ENCODE peak calls at places on chromosome 15, in five cellular contexts. R, B, P, L and V are unnamed samples.

GRCh38 chr15:60626051-60626450 is 147.1 kb upstream of the ICE2 start:
- DNase-seq in R (no peak), B (no peak), L (no peak), P (no peak), V (no peak)

GRCh38 chr15:82048809-82049208 is 3.0 kb upstream of the MEX3B start:
- DNase-seq in B (no peak), L (no peak), P (no peak), R (no peak), V (no peak)

GRCh38 chr15:94924971-94925593 is 693.7 kb downstream of the MCTP2 start:
- DNase-seq in B (no peak), P (no peak), R (no peak), L (no peak), V (no peak)

GRCh38 chr15:58065445-58066041 is at the start of gene ALDH1A2:
- DNase-seq in P (peak; percentile 74), L (peak; percentile 25), R (no peak), B (no peak), V (no peak)

GRCh38 chr15:26355671-26356070 is 417.2 kb downstream of the GABRB3 start:
- DNase-seq in P (no peak), B (no peak), R (no peak), L (no peak), V (no peak)

GRCh38 chr15:37397266-37398022 is 297.1 kb upstream of the MEIS2 start:
- DNase-seq in P (no peak), B (no peak), L (no peak), R (no peak), V (no peak)

GRCh38 chr15:38072507-38073277 is 138.3 kb downstream of the TMCO5A start:
- DNase-seq in P (no peak), R (peak; percentile 76), L (peak; percentile 69), B (peak; percentile 75), V (peak; percentile 78)

GRCh38 chr15:89406756-89407650 is 72.4 kb upstream of the POLG start:
- DNase-seq in B (no peak), P (no peak), R (no peak), L (no peak), V (no peak)

GRCh38 chr15:71109130-71109529 is 6.1 kb upstream of the THSD4 start:
- DNase-seq in R (no peak), P (no peak), B (no peak), L (no peak), V (no peak)

GRCh38 chr15:91348812-91349500 is 248.9 kb downstream of the SV2B start:
- DNase-seq in P (no peak), B (no peak), R (no peak), L (no peak), V (no peak)

GRCh38 chr15:68580026-68580882 is 1.5 kb downstream of the CORO2B start:
- DNase-seq in L (no peak), P (no peak), R (no peak), B (no peak), V (no peak)

GRCh38 chr15:41945701-41946100 is 26.7 kb downstream of the EHD4 start:
- DNase-seq in P (no peak), R (no peak), B (no peak), L (no peak), V (no peak)

GRCh38 chr15:61524091-61524490 is 295.0 kb upstream of the RORA start:
- DNase-seq in P (no peak), L (no peak), R (no peak), B (no peak), V (no peak)

GRCh38 chr15:95995375-95996168 is 334.9 kb upstream of the NR2F2 start:
- DNase-seq in L (no peak), R (no peak), B (no peak), P (no peak), V (no peak)

GRCh38 chr15:81540909-81541308 is 166.9 kb upstream of the TMC3 start:
- DNase-seq in B (no peak), R (no peak), P (no peak), L (no peak), V (no peak)

GRCh38 chr15:40516322-40516721 is 45.5 kb downstream of the CHST14 start:
- DNase-seq in P (no peak), R (no peak), L (no peak), B (no peak), V (no peak)

GRCh38 chr15:91522609-91523332 is 330.7 kb upstream of the SLCO3A1 start:
- DNase-seq in B (no peak), L (no peak), R (no peak), P (no peak), V (no peak)

GRCh38 chr15:97522362-97522761 is 438.1 kb upstream of the ARRDC4 start:
- DNase-seq in L (no peak), P (no peak), B (no peak), R (no peak), V (no peak)

GRCh38 chr15:101266034-101266433 is 11.3 kb downstream of the SELENOS start:
- DNase-seq in B (no peak), R (no peak), L (no peak), P (no peak), V (no peak)

GRCh38 chr15:61702224-61703120 is 357.8 kb downstream of the VPS13C start:
- DNase-seq in R (no peak), P (no peak), L (peak; percentile 7), B (no peak), V (no peak)

GRCh38 chr15:99399612-99400011 is 148.3 kb downstream of the LRRC28 start:
- DNase-seq in R (no peak), L (no peak), B (no peak), P (no peak), V (no peak)

GRCh38 chr15:91196768-91197167 is 96.7 kb downstream of the SV2B start:
- DNase-seq in B (no peak), L (no peak), P (no peak), R (no peak), V (no peak)

GRCh38 chr15:88497109-88497761 is 29.7 kb downstream of the MRPS11 start:
- DNase-seq in P (no peak), B (no peak), L (no peak), R (no peak), V (no peak)

GRCh38 chr15:49439678-49440375 is 16.8 kb downstream of the FGF7 start:
- DNase-seq in L (no peak), R (no peak), B (no peak), P (no peak), V (no peak)

DNA sequence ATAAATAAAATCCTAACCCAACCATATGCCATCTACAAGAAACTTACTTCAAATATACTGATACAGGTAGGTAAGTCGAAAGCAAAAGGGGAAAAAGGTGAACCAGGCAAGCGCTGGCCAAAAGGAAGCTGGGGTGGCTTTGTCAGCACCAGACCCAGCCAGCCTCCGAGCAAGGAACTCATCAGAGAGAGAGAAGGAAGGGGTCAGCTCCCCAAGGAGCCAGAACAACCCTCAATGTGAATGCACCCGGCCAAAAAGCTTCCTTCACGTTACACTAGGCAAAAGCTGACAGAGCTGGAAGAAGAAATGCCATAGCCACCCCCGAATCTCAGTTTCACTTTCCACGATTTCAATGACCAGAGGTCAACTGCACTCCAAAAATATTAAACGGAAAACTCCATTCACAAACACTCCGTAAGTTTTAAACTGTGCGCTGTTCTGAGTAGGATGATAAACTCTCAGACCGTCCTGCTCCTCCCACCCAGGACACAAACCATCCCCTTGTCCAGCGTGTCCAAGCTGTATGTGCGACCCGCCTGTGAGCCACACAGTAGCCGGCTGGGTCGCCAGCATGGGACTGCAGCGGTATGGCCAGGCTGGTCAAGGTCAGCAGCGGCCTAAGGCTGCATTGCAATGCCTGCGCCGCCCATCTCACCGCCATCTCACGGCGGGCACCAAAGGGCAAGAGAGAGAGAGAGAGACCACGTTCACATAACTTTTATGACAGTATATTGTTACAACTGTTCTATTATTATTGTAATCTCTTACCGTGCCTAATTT is 29.8 kb downstream of the CYFIP1 start:
- DNase-seq in L (no peak), P (no peak), R (no peak), B (no peak), V (no peak)
- TF ChIP-seq POLR2AphosphoS5 in L (no peak), P (no peak), R (no peak), B (no peak), V (no peak)

DNA sequence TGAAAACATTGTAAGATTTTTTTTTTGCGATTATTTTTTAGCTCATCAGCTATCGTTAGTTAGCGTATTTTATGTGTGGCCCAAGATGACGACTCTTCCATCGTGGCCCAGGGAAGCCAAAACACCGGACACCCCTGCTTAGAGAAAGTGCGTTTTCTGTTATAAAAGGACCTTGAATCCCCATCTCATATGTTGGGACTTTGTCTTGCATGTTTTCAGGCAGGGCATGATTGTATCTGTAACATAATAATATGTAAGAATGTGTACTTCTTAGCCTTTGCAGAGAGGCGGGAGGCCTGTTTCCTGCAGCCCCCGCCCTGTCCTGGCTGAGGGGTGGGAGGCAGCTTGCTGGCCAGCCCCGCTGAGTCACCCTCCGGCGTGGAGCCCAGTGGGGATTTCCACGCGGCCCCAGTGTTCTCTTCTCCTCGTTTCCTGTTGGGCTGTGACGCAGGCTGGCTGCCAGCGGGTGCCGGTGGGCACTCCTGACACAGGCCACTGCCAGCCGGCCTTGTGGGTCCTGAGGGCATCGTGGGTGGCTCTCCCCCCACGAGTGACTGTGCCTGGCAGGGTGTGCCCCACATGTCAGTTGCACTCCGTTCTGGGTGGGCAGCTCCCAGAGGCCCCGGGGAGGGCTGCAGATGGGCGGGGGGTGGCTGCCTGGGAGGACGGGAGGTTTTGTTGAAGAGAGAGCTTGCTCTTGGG is 55.6 kb downstream of the SMAD3 start:
- DNase-seq in P (peak; percentile 58), R (no peak), L (peak; percentile 69), B (no peak), V (peak; percentile 84)
- H3K4me1 ChIP-seq in P (peaks cover 33% of the 10 kb centered on the region), R (peaks cover 100% of the 10 kb centered on the region), L (peaks cover 20% of the 10 kb centered on the region), B (peaks cover 72% of the 10 kb centered on the region), V (peaks cover 43% of the 10 kb centered on the region)

GRCh38 chr15:29468899-29469298 is 199.3 kb upstream of the NSMCE3 start:
- DNase-seq in L (no peak), B (no peak), P (no peak), R (no peak), V (no peak)

GRCh38 chr15:29470794-29471193 is 201.2 kb upstream of the NSMCE3 start:
- DNase-seq in P (no peak), L (peak; percentile 63), R (no peak), B (no peak), V (no peak)

GRCh38 chr15:29471757-29472156 is 202.1 kb upstream of the NSMCE3 start:
- DNase-seq in B (no peak), P (no peak), L (no peak), R (no peak), V (no peak)

GRCh38 chr15:29471306-29471705 is 201.7 kb upstream of the NSMCE3 start:
- DNase-seq in B (no peak), L (no peak), P (no peak), R (no peak), V (no peak)

GRCh38 chr15:29470311-29470710 is 200.7 kb upstream of the NSMCE3 start:
- DNase-seq in R (no peak), L (peak; percentile 33), B (no peak), P (no peak), V (peak; percentile 34)
- H3K27ac ChIP-seq in R (no peak overlapping the region), L (peak overlapping the region; percentile 27), B (no peak overlapping the region), P (no peak overlapping the region), V (no peak overlapping the region)

DNA sequence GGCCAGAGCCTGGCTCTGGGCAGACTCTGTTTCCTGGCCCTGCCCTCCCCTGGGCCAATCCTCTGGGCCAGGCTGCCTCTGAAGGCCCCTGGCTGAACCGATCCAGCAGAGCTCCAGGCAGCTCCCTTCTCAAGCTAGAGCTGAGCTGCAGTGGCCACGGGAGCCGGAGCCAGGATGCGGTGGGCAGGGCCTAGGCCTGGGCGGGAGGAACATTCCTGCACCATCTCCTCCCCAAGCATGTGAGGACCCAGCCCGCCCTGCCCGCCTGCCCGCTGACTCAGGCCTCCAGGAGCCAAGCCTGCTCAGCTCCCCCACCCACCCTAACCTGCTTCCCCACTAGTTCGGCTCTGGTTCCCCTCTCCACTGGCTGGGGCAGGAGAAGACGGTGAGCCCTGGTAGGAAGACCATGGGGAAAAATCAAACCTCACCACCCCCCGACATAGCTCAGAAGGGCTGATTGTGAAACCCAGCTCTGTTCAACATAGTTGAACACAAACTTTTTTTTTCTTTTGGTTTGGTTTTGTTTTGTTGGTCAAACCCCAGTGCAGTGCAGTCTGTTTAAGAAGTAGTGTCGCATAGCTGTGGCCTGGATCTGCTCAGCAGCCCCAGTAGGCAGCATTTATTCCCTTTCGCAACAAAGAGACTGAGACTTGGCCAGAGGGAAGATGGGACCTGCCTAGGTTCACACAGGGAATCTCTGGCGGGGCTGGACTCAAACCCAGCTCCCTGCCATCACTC is 13.5 kb downstream of the SNX33 start:
- DNase-seq in P (no peak), L (peak; percentile 91), R (no peak), B (peak; percentile 45), V (peak; percentile 84)
- TF ChIP-seq POLR2AphosphoS5 in P (no peak), L (peak; percentile 85), R (peak; percentile 67), B (no peak), V (no peak)